ENCODE peak calls at places on chromosomes 16 and 17, in four cellular contexts. One of them, this sample, is unnamed.

GRCh38 chr17:71170070-71170469 is 950.8 kb upstream of the SOX9 start:
- DNase-seq in psoas muscle: no peak
- DNase-seq in stomach: no peak
- DNase-seq in pancreas: no peak
- DNase-seq in this sample: no peak

GRCh38 chr17:45326566-45326965 is 9.7 kb upstream of the MAP3K14 start:
- DNase-seq in stomach: peak
- DNase-seq in psoas muscle: no peak
- DNase-seq in pancreas: peak
- DNase-seq in this sample: no peak

GRCh38 chr17:750431-751037 is 1.5 kb downstream of the GEMIN4 start:
- DNase-seq in psoas muscle: no peak
- DNase-seq in pancreas: no peak
- DNase-seq in stomach: no peak
- DNase-seq in this sample: no peak

GRCh38 chr17:75228305-75228704 is 22.8 kb downstream of the NUP85 start:
- DNase-seq in stomach: no peak
- DNase-seq in pancreas: no peak
- DNase-seq in psoas muscle: no peak
- DNase-seq in this sample: no peak

GRCh38 chr17:46158323-46159296 is 34.6 kb downstream of the KANSL1 start:
- DNase-seq in stomach: no peak
- DNase-seq in pancreas: no peak
- DNase-seq in psoas muscle: no peak
- DNase-seq in this sample: no peak

GRCh38 chr16:16120382-16121184 is 102.7 kb downstream of the ABCC6 start:
- DNase-seq in stomach: peak
- DNase-seq in pancreas: no peak
- DNase-seq in psoas muscle: peak
- DNase-seq in this sample: peak

GRCh38 chr17:59124665-59125064 is 18.0 kb upstream of the TRIM37 start:
- DNase-seq in pancreas: no peak
- DNase-seq in stomach: no peak
- DNase-seq in psoas muscle: no peak
- DNase-seq in this sample: no peak

GRCh38 chr16:715448-716249 is 731 bp downstream of the METRN start:
- DNase-seq in psoas muscle: no peak
- DNase-seq in pancreas: peak
- DNase-seq in stomach: no peak
- DNase-seq in this sample: peak

GRCh38 chr17:50258647-50259483 is 15.4 kb upstream of the TMEM92 start:
- DNase-seq in psoas muscle: no peak
- DNase-seq in stomach: no peak
- DNase-seq in pancreas: no peak
- DNase-seq in this sample: no peak

GRCh38 chr16:24853169-24853824 is 7.5 kb downstream of the SLC5A11 start:
- DNase-seq in psoas muscle: no peak
- DNase-seq in pancreas: no peak
- DNase-seq in stomach: no peak
- DNase-seq in this sample: no peak

GRCh38 chr17:76733618-76733957 is 3.5 kb downstream of the SRSF2 start:
- DNase-seq in pancreas: no peak
- DNase-seq in stomach: no peak
- DNase-seq in psoas muscle: no peak
- DNase-seq in this sample: no peak

GRCh38 chr17:76735586-76736348 is 1.4 kb downstream of the SRSF2 start:
- DNase-seq in psoas muscle: no peak
- DNase-seq in pancreas: no peak
- DNase-seq in stomach: no peak
- DNase-seq in this sample: no peak

GRCh38 chr17:76735006-76735405 is 2.1 kb downstream of the SRSF2 start:
- DNase-seq in stomach: no peak
- DNase-seq in pancreas: no peak
- DNase-seq in psoas muscle: no peak
- DNase-seq in this sample: no peak

GRCh38 chr17:76732734-76733617 is 4.2 kb downstream of the SRSF2 start:
- DNase-seq in psoas muscle: no peak
- DNase-seq in stomach: no peak
- DNase-seq in pancreas: no peak
- DNase-seq in this sample: no peak

DNA sequence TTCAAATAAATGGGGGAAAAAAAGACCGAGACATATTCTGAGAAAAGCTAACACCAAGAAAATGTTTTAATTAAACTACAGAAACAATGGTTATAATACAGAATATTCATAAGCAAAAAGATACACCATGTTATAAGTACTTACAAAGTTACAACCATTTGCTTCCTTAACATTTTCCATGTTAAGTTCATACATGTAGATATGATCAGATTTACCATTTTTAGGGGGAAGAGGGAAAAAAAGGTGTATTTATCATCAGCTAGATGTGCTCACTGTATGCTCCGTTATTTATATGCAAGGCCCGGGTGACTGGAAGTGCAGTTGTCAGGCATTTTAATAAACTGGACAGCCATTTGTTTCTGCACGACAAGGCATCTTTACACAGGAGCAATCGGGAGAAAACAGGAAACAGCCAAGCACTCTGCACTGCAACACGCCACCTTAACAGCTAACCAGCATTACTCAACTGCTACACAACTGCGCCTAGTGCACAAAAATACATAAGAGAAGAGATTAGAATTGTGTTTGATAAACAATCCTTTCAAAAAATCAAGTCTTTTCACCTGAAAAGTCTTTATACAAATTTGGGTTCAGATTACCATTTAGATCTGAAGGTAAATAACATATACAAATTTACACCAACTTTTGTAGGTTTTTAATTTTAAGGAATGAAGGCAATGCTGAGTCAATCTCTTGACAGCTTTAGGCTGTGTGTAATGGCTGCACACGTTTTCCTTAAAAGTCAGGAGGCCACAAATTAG is 2.9 kb downstream of the SRSF2 start:
- DNase-seq in psoas muscle: no peak
- DNase-seq in pancreas: no peak
- DNase-seq in stomach: no peak
- DNase-seq in this sample: no peak
- H3K27ac ChIP-seq in psoas muscle: peak
- H3K27ac ChIP-seq in pancreas: peak
- H3K27ac ChIP-seq in stomach: peak
- H3K27ac ChIP-seq in this sample: no peak

GRCh38 chr17:27496501-27496943 is 40.3 kb downstream of the KSR1 start:
- DNase-seq in psoas muscle: no peak
- DNase-seq in stomach: peak
- DNase-seq in pancreas: no peak
- DNase-seq in this sample: no peak

GRCh38 chr17:27496971-27497370 is 40.7 kb downstream of the KSR1 start:
- DNase-seq in stomach: no peak
- DNase-seq in psoas muscle: no peak
- DNase-seq in pancreas: no peak
- DNase-seq in this sample: no peak

GRCh38 chr17:27494192-27495091 is 38.2 kb downstream of the KSR1 start:
- DNase-seq in pancreas: peak
- DNase-seq in psoas muscle: peak
- DNase-seq in stomach: peak
- DNase-seq in this sample: peak

GRCh38 chr17:27495460-27495859 is 39.2 kb downstream of the KSR1 start:
- DNase-seq in stomach: no peak
- DNase-seq in pancreas: no peak
- DNase-seq in psoas muscle: no peak
- DNase-seq in this sample: no peak

GRCh38 chr17:27496005-27496404 is 39.8 kb downstream of the KSR1 start:
- DNase-seq in pancreas: no peak
- DNase-seq in psoas muscle: no peak
- DNase-seq in stomach: no peak
- DNase-seq in this sample: no peak
- H3K27ac ChIP-seq in pancreas: peak
- H3K27ac ChIP-seq in psoas muscle: peak
- H3K27ac ChIP-seq in stomach: peak
- H3K27ac ChIP-seq in this sample: no peak

DNA sequence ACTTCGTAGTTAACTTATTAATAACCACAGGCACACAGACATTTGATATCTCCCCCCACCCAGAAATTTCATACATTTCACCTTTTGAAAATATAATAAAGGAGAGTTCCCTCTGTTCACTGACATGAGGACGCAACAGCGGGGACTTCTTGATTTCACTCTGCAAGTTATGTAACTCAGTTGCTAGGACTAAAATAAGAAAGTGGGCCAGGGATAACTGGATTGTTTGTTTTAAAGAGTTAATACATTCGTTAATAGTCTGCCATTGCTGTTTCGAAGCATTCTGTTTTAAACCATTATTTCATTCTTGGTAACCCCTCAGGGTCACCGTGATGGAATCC is 1.2 kb downstream of the RHOT1 start:
- DNase-seq in pancreas: no peak
- DNase-seq in stomach: no peak
- DNase-seq in psoas muscle: no peak
- DNase-seq in this sample: no peak
- H3K27ac ChIP-seq in pancreas: peak
- H3K27ac ChIP-seq in stomach: peak
- H3K27ac ChIP-seq in psoas muscle: peak
- H3K27ac ChIP-seq in this sample: no peak

DNA sequence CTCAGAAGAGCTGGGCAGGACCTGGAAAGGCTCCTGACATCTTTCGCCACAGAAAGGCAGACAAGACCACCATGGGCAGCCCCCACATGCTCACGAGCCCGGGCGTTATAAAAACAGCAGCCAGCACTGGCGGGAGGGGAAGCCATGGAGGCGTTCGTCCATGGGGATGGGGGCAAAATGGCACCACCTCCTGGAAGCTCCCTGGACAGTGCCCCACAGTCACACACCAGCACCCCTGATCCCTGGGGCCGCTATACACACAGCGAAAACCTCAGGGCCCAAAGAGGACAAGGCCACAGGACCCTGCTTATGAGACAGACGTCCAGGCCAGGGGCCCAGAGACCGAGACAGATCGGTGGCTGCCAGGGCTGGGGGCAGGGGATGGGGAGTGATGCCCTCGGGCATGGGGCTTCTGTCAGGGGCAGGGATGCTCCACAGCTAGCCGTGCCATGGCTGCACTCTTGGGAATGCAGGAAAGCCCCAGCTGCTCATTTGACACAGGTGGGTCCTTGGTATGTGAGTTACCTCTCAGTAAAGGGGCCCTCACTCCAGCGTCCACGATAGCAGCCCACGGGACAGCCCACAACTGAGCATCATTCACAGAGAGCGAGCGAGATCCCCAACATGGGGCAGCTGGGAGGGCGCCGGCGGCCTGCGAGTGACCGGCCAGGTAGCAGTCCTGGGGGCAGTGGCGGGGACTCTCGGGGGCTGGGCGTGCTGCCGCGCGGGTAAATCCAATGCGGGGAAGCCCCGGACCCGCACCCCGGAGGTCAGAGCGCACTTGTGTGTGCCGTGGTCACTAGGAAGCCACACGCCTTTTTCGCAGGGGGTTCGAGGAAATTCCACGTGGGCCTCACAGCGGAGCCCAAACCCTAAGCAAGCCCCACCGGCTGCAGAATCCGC is 6.4 kb upstream of the PVALEF start:
- DNase-seq in psoas muscle: peak
- DNase-seq in pancreas: no peak
- DNase-seq in stomach: no peak
- DNase-seq in this sample: peak
- H3K27ac ChIP-seq in psoas muscle: no peak
- H3K27ac ChIP-seq in pancreas: no peak
- H3K27ac ChIP-seq in stomach: no peak
- H3K27ac ChIP-seq in this sample: no peak